ENCODE peak calls at places on chromosomes 12 and 14, in seven cellular contexts. T is upper lobe of right lung, Y is endodermal cell, A is esophagus squamous epithelium, W is tibial nerve, C is mammary epithelial cell, F is cardiac muscle cell. R is an unnamed sample. For H3K27me3, the result is how much of the 10 kb centered on the place peaks cover.

GRCh38 chr14:21668377-21668776 is 5.2 kb downstream of the OR4E1 start:
- DNase-seq in T (no peak), Y (no peak), A (no peak), W (no peak), C (peak), F (no peak), R (no peak)

GRCh38 chr14:51094282-51094821 is 553 bp downstream of the TRIM9 start:
- DNase-seq in T (peak), Y (peak), A (no peak), W (no peak), C (no peak), F (peak), R (no peak)

GRCh38 chr12:29486972-29487371 is 10.5 kb downstream of the OVCH1 start:
- DNase-seq in T (no peak), Y (no peak), A (no peak), W (no peak), C (no peak), F (no peak), R (no peak)

GRCh38 chr14:50362791-50363733 is 33.6 kb downstream of the CDKL1 start:
- DNase-seq in T (no peak), Y (no peak), A (no peak), W (no peak), C (no peak), F (no peak), R (no peak)

GRCh38 chr12:4383304-4383865 is 3.9 kb upstream of the FGF23 start:
- DNase-seq in T (no peak), Y (peak), A (no peak), W (no peak), C (no peak), F (peak), R (no peak)

GRCh38 chr14:45906257-45906656 is 653.3 kb upstream of the MIS18BP1 start:
- DNase-seq in T (no peak), Y (no peak), A (no peak), W (no peak), C (peak), F (no peak), R (no peak)

GRCh38 chr12:990308-990648 is 745 bp upstream of the ERC1 start:
- DNase-seq in T (peak), Y (peak), A (no peak), W (peak), C (peak), F (peak), R (no peak)

GRCh38 chr14:93965287-93965821 is 11.0 kb downstream of the ASB2 start:
- DNase-seq in T (no peak), Y (no peak), A (no peak), W (no peak), C (peak), F (no peak), R (peak)

GRCh38 chr14:50530794-50531193 is 1.6 kb downstream of the MAP4K5 start:
- DNase-seq in T (no peak), Y (no peak), A (no peak), W (no peak), C (peak), F (no peak), R (no peak)

GRCh38 chr12:27260746-27261145 is 16.7 kb downstream of the STK38L start:
- DNase-seq in T (no peak), Y (no peak), A (no peak), W (no peak), C (peak), F (no peak), R (no peak)

DNA sequence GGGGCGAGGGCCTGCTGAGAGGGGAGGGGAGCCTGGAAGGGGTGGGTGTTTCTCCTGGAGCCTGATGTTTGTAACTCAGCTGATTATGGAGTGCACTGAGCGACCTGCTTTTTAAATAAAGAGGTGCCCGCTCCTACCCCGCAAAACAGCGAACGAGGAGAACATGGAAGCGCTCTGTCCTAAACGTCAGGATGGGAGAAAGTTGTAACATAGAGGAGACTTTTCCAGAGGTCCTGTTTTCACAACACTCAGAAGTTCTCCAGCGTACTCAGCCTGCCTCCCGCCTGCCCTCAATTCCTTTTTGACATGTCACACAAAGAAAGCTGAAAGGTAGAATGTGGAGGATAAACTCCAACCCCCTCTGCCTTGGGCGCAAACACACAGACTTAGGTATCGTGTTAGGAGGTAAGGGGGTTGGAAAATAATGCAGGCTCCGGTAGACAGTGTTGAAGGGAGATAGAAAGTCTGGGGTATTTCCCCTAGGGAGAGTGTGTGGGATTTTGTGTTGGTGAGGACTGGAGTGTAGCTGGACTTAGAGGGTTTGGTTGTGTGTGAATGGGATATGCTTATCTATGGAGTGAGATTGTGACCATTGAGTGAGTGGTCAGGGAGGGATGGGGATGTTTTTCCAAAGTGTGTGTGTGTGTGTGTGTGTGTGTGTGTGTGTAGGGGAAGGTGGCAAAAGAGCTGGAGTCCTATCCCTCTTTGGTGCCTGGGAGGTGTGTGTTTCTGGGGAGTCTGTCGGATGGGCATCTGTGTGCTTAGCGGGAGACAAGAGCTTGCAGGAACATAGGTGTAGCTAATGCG is 2.1 kb downstream of the NTF3 start:
- DNase-seq in T (no peak), Y (peak), A (no peak), W (no peak), C (no peak), F (no peak), R (no peak)
- H3K27me3 ChIP-seq in T (half or more), Y (half or more), A (half or more), W (under half), C (under half), F (half or more), R (under half)

GRCh38 chr12:130223767-130224244 is 61.5 kb downstream of the FZD10 start:
- DNase-seq in T (no peak), Y (peak), A (no peak), W (no peak), C (no peak), F (no peak), R (no peak)

GRCh38 chr12:130225347-130225746 is 63.1 kb downstream of the FZD10 start:
- DNase-seq in T (no peak), Y (peak), A (no peak), W (no peak), C (no peak), F (no peak), R (no peak)

GRCh38 chr12:130220361-130220760 is 58.1 kb downstream of the FZD10 start:
- DNase-seq in T (no peak), Y (peak), A (no peak), W (no peak), C (no peak), F (no peak), R (no peak)

GRCh38 chr12:130224613-130225012 is 62.3 kb downstream of the FZD10 start:
- DNase-seq in T (no peak), Y (peak), A (no peak), W (no peak), C (no peak), F (no peak), R (no peak)

GRCh38 chr12:130222519-130223255 is 60.4 kb downstream of the FZD10 start:
- DNase-seq in T (no peak), Y (peak), A (no peak), W (no peak), C (no peak), F (no peak), R (no peak)
- TF ChIP-seq CTCF in T (no peak), Y (peak), A (no peak), W (no peak), C (no peak), F (no peak), R (no peak)

GRCh38 chr12:3328571-3328970 is 162.4 kb upstream of the PRMT8 start:
- DNase-seq in T (no peak), Y (no peak), A (no peak), W (no peak), C (no peak), F (no peak), R (no peak)
- H3K27me3 ChIP-seq in T (under half), Y (under half), A (half or more), W (under half), C (under half), F (under half), R (under half)

GRCh38 chr12:16165506-16165905 is 112.0 kb downstream of the SLC15A5 start:
- DNase-seq in T (no peak), Y (peak), A (no peak), W (peak), C (peak), F (peak), R (no peak)
- TF ChIP-seq CTCF in T (peak), Y (peak), A (no peak), W (peak), C (peak), F (peak), R (peak)

GRCh38 chr12:112892821-112893220 is 13.9 kb upstream of the OAS1 start:
- DNase-seq in T (no peak), Y (no peak), A (no peak), W (no peak), C (no peak), F (peak), R (no peak)
- H3K27me3 ChIP-seq in T (under half), Y (under half), A (under half), W (under half), C (under half), F (under half), R (under half)

GRCh38 chr12:109290061-109290460 is 19.0 kb downstream of the FOXN4 start:
- DNase-seq in T (no peak), Y (no peak), A (no peak), W (no peak), C (no peak), F (no peak), R (no peak)
- TF ChIP-seq CTCF in T (no peak), Y (no peak), A (no peak), W (no peak), C (no peak), F (no peak), R (no peak)

GRCh38 chr14:100616854-100617714 is 29.9 kb upstream of the BEGAIN start:
- DNase-seq in T (peak), Y (peak), A (no peak), W (no peak), C (no peak), F (no peak), R (no peak)
- H3K27me3 ChIP-seq in T (under half), Y (under half), A (under half), W (under half), C (under half), F (under half), R (under half)

DNA sequence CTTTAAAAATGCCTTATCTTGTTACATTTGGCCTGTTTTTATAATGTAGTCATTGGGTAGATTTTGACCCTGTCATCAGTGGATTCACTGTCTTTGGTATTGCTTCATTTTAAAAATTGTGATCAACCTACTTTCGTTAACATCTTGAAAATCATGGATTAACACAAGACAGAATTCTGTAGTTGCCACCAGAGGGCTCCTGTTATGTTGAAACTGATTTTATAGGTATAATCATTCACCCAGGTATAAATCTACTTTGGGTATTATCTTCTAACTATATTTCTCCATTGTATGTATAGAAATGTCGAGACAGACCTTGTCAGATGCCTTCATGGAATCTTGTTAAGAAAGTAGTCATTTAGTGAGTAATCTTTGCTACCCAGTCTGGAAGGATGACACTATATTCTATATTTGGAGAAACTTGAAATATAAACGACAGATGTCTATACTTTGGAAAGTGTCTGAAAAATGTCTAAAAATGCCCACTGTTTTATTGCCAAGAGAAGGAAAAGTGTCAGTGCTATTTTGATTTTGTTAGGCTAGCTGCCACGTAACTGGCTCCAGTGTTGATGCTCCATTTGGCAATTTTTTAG is 129.4 kb downstream of the PELI2 start:
- DNase-seq in T (no peak), Y (no peak), A (no peak), W (no peak), C (no peak), F (no peak), R (no peak)
- TF ChIP-seq CTCF in T (peak), Y (peak), A (no peak), W (no peak), C (peak), F (peak), R (peak)

DNA sequence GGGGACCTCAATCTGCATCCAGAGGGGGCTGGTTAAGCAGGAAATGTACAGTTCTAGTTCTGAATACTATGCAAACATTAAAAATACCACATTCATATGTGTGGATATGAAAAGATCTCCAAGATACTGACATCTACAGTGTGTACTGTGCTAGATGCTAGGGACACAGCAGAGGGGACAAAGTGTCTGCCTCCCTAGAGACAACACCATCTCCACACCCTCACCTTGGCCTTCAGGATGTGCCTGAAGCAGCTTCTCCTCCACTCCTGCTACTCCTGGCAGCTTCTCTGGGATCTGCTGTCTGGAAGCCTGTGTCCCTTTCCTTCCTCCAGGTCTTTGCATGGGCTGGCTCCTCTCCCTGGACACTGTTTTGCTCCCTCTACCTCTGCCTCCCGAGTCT is 10.7 kb upstream of the SRSF9 start:
- DNase-seq in T (no peak), Y (no peak), A (no peak), W (no peak), C (no peak), F (no peak), R (no peak)
- H3K27me3 ChIP-seq in T (under half), Y (under half), A (under half), W (under half), C (under half), F (under half), R (under half)

R was measured in BJ.